ENCODE peak calls at places on chromosome 6, in seven cellular contexts. One of them, this sample, is unnamed.

GRCh38 chr6:10495014-10495413 is 26.1 kb upstream of the GCNT2 start:
- DNase-seq in transverse colon: no peak
- DNase-seq in adrenal gland: no peak
- DNase-seq in right lobe of liver: no peak
- DNase-seq in ovary: no peak
- DNase-seq in spleen: no peak
- DNase-seq in body of pancreas: no peak
- DNase-seq in this sample: no peak

GRCh38 chr6:105886812-105887513 is 199.2 kb upstream of the PRDM1 start:
- DNase-seq in adrenal gland: no peak
- DNase-seq in transverse colon: no peak
- DNase-seq in spleen: no peak
- DNase-seq in right lobe of liver: no peak
- DNase-seq in body of pancreas: no peak
- DNase-seq in ovary: no peak
- DNase-seq in this sample: no peak

GRCh38 chr6:48535569-48535968 is 424.6 kb upstream of the PTCHD4 start:
- DNase-seq in ovary: no peak
- DNase-seq in spleen: no peak
- DNase-seq in right lobe of liver: no peak
- DNase-seq in transverse colon: no peak
- DNase-seq in body of pancreas: no peak
- DNase-seq in adrenal gland: no peak
- DNase-seq in this sample: no peak

GRCh38 chr6:102764317-102764716 is 1370.8 kb downstream of the GRIK2 start:
- DNase-seq in body of pancreas: no peak
- DNase-seq in ovary: no peak
- DNase-seq in adrenal gland: no peak
- DNase-seq in transverse colon: no peak
- DNase-seq in spleen: no peak
- DNase-seq in right lobe of liver: no peak
- DNase-seq in this sample: no peak

GRCh38 chr6:69867075-69867911 is 937 bp downstream of the COL19A1 start:
- DNase-seq in spleen: peak; percentile 93
- DNase-seq in adrenal gland: peak; percentile 56
- DNase-seq in body of pancreas: peak; percentile 74
- DNase-seq in transverse colon: peak; percentile 54
- DNase-seq in ovary: peak; percentile 21
- DNase-seq in right lobe of liver: peak; percentile 67
- DNase-seq in this sample: peak; percentile 59

GRCh38 chr6:30778001-30778400 is 33.7 kb upstream of the IER3 start:
- DNase-seq in body of pancreas: no peak
- DNase-seq in adrenal gland: no peak
- DNase-seq in transverse colon: no peak
- DNase-seq in right lobe of liver: no peak
- DNase-seq in spleen: no peak
- DNase-seq in ovary: no peak
- DNase-seq in this sample: no peak

GRCh38 chr6:1473598-1473997 is 84.2 kb downstream of the FOXF2 start:
- DNase-seq in adrenal gland: no peak
- DNase-seq in spleen: no peak
- DNase-seq in transverse colon: no peak
- DNase-seq in body of pancreas: no peak
- DNase-seq in right lobe of liver: no peak
- DNase-seq in ovary: no peak
- DNase-seq in this sample: no peak

GRCh38 chr6:33914519-33915120 is 110.8 kb upstream of the MLN start:
- DNase-seq in spleen: peak; percentile 85
- DNase-seq in transverse colon: peak; percentile 29
- DNase-seq in right lobe of liver: no peak
- DNase-seq in ovary: no peak
- DNase-seq in body of pancreas: no peak
- DNase-seq in adrenal gland: no peak
- DNase-seq in this sample: no peak

GRCh38 chr6:131101911-131102680 is 33.2 kb upstream of the AKAP7 start:
- DNase-seq in spleen: no peak
- DNase-seq in right lobe of liver: no peak
- DNase-seq in ovary: no peak
- DNase-seq in adrenal gland: no peak
- DNase-seq in body of pancreas: no peak
- DNase-seq in transverse colon: no peak
- DNase-seq in this sample: no peak

GRCh38 chr6:137271245-137272183 is 52.3 kb upstream of the IFNGR1 start:
- DNase-seq in right lobe of liver: no peak
- DNase-seq in body of pancreas: no peak
- DNase-seq in adrenal gland: no peak
- DNase-seq in ovary: no peak
- DNase-seq in spleen: no peak
- DNase-seq in transverse colon: no peak
- DNase-seq in this sample: no peak

GRCh38 chr6:30613251-30614043 is 3.6 kb downstream of the PPP1R10 start:
- DNase-seq in spleen: no peak
- DNase-seq in ovary: no peak
- DNase-seq in adrenal gland: no peak
- DNase-seq in body of pancreas: no peak
- DNase-seq in right lobe of liver: no peak
- DNase-seq in transverse colon: no peak
- DNase-seq in this sample: no peak

GRCh38 chr6:138545621-138545980 is 46.3 kb upstream of the NHSL1 start:
- DNase-seq in transverse colon: peak; percentile 60
- DNase-seq in adrenal gland: peak; percentile 30
- DNase-seq in body of pancreas: peak; percentile 51
- DNase-seq in ovary: peak; percentile 12
- DNase-seq in spleen: no peak
- DNase-seq in right lobe of liver: peak; percentile 72
- DNase-seq in this sample: peak; percentile 16

GRCh38 chr6:65231616-65232015 is 475.4 kb downstream of the EYS start:
- DNase-seq in spleen: no peak
- DNase-seq in adrenal gland: no peak
- DNase-seq in body of pancreas: no peak
- DNase-seq in transverse colon: no peak
- DNase-seq in right lobe of liver: no peak
- DNase-seq in ovary: no peak
- DNase-seq in this sample: no peak
- H3K4me1 ChIP-seq in spleen: no peaks in the 10 kb centered on the region
- H3K4me1 ChIP-seq in adrenal gland: no peaks in the 10 kb centered on the region
- H3K4me1 ChIP-seq in body of pancreas: no peaks in the 10 kb centered on the region
- H3K4me1 ChIP-seq in transverse colon: no peaks in the 10 kb centered on the region
- H3K4me1 ChIP-seq in right lobe of liver: no peaks in the 10 kb centered on the region
- H3K4me1 ChIP-seq in ovary: no peaks in the 10 kb centered on the region
- H3K4me1 ChIP-seq in this sample: no peaks in the 10 kb centered on the region

DNA sequence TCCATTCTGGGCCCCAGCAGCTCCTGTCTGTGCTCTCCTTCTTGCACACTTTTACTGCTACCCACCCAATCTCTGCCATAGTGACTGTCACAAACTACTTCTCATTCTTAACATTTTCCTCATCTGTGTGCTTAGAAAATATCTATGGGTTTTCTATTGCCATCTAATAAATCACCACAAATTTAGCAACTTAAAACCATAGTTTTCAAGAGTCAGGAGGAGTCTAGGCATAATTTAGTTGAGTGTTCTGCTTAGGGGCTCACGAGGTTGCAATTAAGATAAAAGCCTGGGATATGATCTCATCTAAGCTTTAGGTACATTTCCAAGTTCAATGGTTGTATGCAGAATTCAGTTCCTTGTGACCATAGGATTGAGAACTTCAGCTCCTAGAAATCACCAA is 98.7 kb downstream of the CLVS2 start:
- DNase-seq in ovary: no peak
- DNase-seq in adrenal gland: no peak
- DNase-seq in body of pancreas: no peak
- DNase-seq in transverse colon: no peak
- DNase-seq in spleen: no peak
- DNase-seq in right lobe of liver: no peak
- DNase-seq in this sample: no peak
- H3K4me3 ChIP-seq in ovary: no peak overlapping the region
- H3K4me3 ChIP-seq in adrenal gland: no peak overlapping the region
- H3K4me3 ChIP-seq in body of pancreas: no peak overlapping the region
- H3K4me3 ChIP-seq in transverse colon: no peak overlapping the region
- H3K4me3 ChIP-seq in spleen: no peak overlapping the region
- H3K4me3 ChIP-seq in right lobe of liver: no peak overlapping the region
- H3K4me3 ChIP-seq in this sample: no peak overlapping the region

GRCh38 chr6:147204060-147204785 is at the start of gene STXBP5:
- DNase-seq in right lobe of liver: peak; percentile 69
- DNase-seq in adrenal gland: peak; percentile 57
- DNase-seq in spleen: peak; percentile 91
- DNase-seq in transverse colon: peak; percentile 63
- DNase-seq in body of pancreas: peak; percentile 68
- DNase-seq in ovary: peak; percentile 32
- DNase-seq in this sample: peak; percentile 72

GRCh38 chr6:147207851-147208754 is 3.9 kb downstream of the STXBP5 start:
- DNase-seq in transverse colon: no peak
- DNase-seq in body of pancreas: no peak
- DNase-seq in right lobe of liver: no peak
- DNase-seq in adrenal gland: no peak
- DNase-seq in ovary: no peak
- DNase-seq in spleen: no peak
- DNase-seq in this sample: no peak

GRCh38 chr6:147207351-147207750 is 3.1 kb downstream of the STXBP5 start:
- DNase-seq in body of pancreas: no peak
- DNase-seq in transverse colon: no peak
- DNase-seq in spleen: no peak
- DNase-seq in right lobe of liver: no peak
- DNase-seq in ovary: no peak
- DNase-seq in adrenal gland: no peak
- DNase-seq in this sample: no peak

GRCh38 chr6:147204843-147205311 is 660 bp downstream of the STXBP5 start:
- DNase-seq in ovary: no peak
- DNase-seq in transverse colon: no peak
- DNase-seq in body of pancreas: no peak
- DNase-seq in adrenal gland: no peak
- DNase-seq in spleen: no peak
- DNase-seq in right lobe of liver: no peak
- DNase-seq in this sample: no peak

DNA sequence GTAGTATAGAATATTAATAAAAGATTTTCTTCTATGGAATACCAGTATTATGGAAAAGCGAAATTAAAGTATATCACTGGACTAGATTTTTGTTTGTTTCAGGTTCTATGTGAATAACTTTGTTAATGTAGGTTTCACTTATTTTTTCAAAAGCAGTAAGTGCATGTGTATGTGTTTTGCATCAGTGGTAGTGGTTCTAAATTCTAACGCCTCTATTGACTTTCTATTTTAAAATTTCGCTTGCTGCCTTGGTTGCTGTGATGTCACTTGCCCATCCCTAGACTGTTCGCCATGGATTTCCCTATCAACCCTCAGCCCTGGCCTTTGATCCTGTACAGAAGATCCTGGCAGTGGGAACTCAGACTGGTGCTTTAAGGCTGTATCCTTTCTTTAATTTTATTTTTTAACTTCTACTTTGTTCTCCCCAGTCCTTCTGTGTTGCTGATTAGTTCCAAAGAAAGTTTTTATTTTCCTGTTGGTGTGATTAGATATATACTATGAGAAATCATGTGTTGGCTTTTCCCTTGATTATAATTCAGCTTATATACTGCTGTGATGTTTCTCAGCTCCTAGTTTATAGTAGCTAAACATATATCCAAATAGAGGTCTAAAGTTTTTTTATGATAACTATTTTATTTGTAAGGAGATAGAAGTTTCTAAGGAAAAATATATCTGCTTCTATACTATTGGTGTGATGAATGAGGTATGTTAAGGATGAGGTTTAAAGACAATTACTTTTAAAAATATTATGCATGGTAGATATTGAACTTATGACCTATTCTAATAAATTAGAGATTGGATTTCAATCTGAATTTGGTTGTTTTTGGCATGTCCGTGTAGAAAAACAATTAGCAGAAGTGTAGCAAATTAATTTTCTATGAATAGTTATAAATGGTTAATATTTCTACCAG is 1.7 kb downstream of the STXBP5 start:
- DNase-seq in transverse colon: peak; percentile 57
- DNase-seq in ovary: no peak
- DNase-seq in body of pancreas: peak; percentile 30
- DNase-seq in right lobe of liver: no peak
- DNase-seq in spleen: no peak
- DNase-seq in adrenal gland: peak; percentile 41
- DNase-seq in this sample: no peak
- TF ChIP-seq POLR2A in transverse colon: peak; percentile 23
- TF ChIP-seq POLR2A in ovary: no peak
- TF ChIP-seq POLR2A in body of pancreas: no peak
- TF ChIP-seq POLR2A in right lobe of liver: no peak
- TF ChIP-seq POLR2A in spleen: no peak
- TF ChIP-seq POLR2A in adrenal gland: no peak
- TF ChIP-seq POLR2A in this sample: no peak

DNA sequence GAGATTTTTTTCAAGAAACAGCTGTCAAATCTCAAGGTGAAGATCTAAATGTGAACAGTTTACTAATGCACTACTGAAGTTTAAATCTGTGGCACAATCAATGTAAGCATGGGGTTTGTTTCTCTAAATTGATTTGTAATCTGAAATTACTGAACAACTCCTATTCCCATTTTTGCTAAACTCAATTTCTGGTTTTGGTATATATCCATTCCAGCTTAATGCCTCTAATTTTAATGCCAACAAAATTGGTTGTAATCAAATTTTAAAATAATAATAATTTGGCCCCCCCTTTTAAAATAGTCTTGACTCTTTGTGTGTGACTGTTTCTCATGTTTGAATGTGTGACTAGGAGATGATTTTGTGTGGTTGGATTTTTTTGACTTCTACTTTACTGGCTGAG is 4.0 kb downstream of the PNRC1 start:
- DNase-seq in adrenal gland: no peak
- DNase-seq in right lobe of liver: no peak
- DNase-seq in transverse colon: no peak
- DNase-seq in spleen: no peak
- DNase-seq in body of pancreas: no peak
- DNase-seq in ovary: no peak
- DNase-seq in this sample: no peak
- H3K4me1 ChIP-seq in adrenal gland: peaks cover 38% of the 10 kb centered on the region
- H3K4me1 ChIP-seq in right lobe of liver: no peaks in the 10 kb centered on the region
- H3K4me1 ChIP-seq in transverse colon: peaks cover 10% of the 10 kb centered on the region
- H3K4me1 ChIP-seq in spleen: peaks cover 53% of the 10 kb centered on the region
- H3K4me1 ChIP-seq in body of pancreas: peaks cover 34% of the 10 kb centered on the region
- H3K4me1 ChIP-seq in ovary: peaks cover 7% of the 10 kb centered on the region
- H3K4me1 ChIP-seq in this sample: peaks cover 8% of the 10 kb centered on the region

This sample was measured in testis.